ENCODE peak calls at places on chromosomes 11 and 22, in seven cellular contexts. A, H, B, C, D, W and J are unnamed samples.
A peak's percentile ranks its signal among the peaks of the same experiment; 100 is the strongest.

GRCh38 chr22:37972527-37972926 is 11.8 kb downstream of the SOX10 start:
- DNase-seq in A (no peak), H (no peak), B (no peak), C (peak; percentile 72), D (no peak), W (no peak), J (no peak)

GRCh38 chr22:18068381-18068988 is 9.3 kb upstream of the PEX26 start:
- DNase-seq in A (peak; percentile 43), H (no peak), B (no peak), C (no peak), D (no peak), W (no peak), J (no peak)

GRCh38 chr11:118690553-118691304 is 11.3 kb upstream of the TREH start:
- DNase-seq in A (no peak), H (no peak), B (no peak), C (no peak), D (no peak), W (no peak), J (no peak)

GRCh38 chr11:116294630-116295029 is 478.2 kb downstream of the BUD13 start:
- DNase-seq in A (peak; percentile 2), H (no peak), B (no peak), C (no peak), D (no peak), W (no peak), J (no peak)

GRCh38 chr22:35424081-35424480 is 24.1 kb downstream of the MCM5 start:
- DNase-seq in A (no peak), H (no peak), B (no peak), C (no peak), D (no peak), W (no peak), J (no peak)

GRCh38 chr11:1820463-1821325 is 14.1 kb upstream of the SYT8 start:
- DNase-seq in A (peak; percentile 66), H (no peak), B (no peak), C (no peak), D (no peak), W (no peak), J (no peak)

GRCh38 chr22:49760630-49761571 is 66.8 kb downstream of the BRD1 start:
- DNase-seq in A (no peak), H (peak; percentile 52), B (no peak), C (no peak), D (no peak), W (peak; percentile 16), J (no peak)

GRCh38 chr22:29214232-29214631 is 8.5 kb downstream of the EMID1 start:
- DNase-seq in A (no peak), H (no peak), B (no peak), C (no peak), D (no peak), W (no peak), J (no peak)

GRCh38 chr11:78535027-78535426 is 39.6 kb downstream of the NARS2 start:
- DNase-seq in A (no peak), H (no peak), B (no peak), C (no peak), D (no peak), W (no peak), J (no peak)

GRCh38 chr11:44556735-44557409 is 8.6 kb upstream of the CD82 start:
- DNase-seq in A (peak; percentile 87), H (no peak), B (peak; percentile 60), C (peak; percentile 25), D (peak; percentile 40), W (peak; percentile 23), J (no peak)